ENCODE peak calls at places on chromosomes 6 and 20, in four cellular contexts. One of them, this sample, is unnamed.

GRCh38 chr20:61765871-61766654 is 299.6 kb downstream of the TAF4 start:
- DNase-seq in dorsolateral prefrontal cortex: no peak
- DNase-seq in bronchial epithelial cell: no peak
- DNase-seq in keratinocyte: no peak
- DNase-seq in this sample: no peak

GRCh38 chr6:26233608-26234420 is 131.2 kb upstream of the BTN3A2 start:
- DNase-seq in dorsolateral prefrontal cortex: no peak
- DNase-seq in bronchial epithelial cell: peak; percentile 52
- DNase-seq in keratinocyte: no peak
- DNase-seq in this sample: no peak

GRCh38 chr6:135008072-135008940 is 46.3 kb downstream of the HBS1L start:
- DNase-seq in dorsolateral prefrontal cortex: no peak
- DNase-seq in keratinocyte: no peak
- DNase-seq in bronchial epithelial cell: no peak
- DNase-seq in this sample: no peak

GRCh38 chr6:53417141-53417540 is 68.4 kb upstream of the ELOVL5 start:
- DNase-seq in keratinocyte: no peak
- DNase-seq in dorsolateral prefrontal cortex: no peak
- DNase-seq in bronchial epithelial cell: no peak
- DNase-seq in this sample: no peak

GRCh38 chr6:56713285-56713684 is 70.6 kb upstream of the DST start:
- DNase-seq in bronchial epithelial cell: peak; percentile 84
- DNase-seq in dorsolateral prefrontal cortex: no peak
- DNase-seq in keratinocyte: peak; percentile 49
- DNase-seq in this sample: no peak

GRCh38 chr20:39318911-39319310 is 356.8 kb downstream of the DHX35 start:
- DNase-seq in bronchial epithelial cell: no peak
- DNase-seq in dorsolateral prefrontal cortex: no peak
- DNase-seq in keratinocyte: no peak
- DNase-seq in this sample: no peak

GRCh38 chr20:57048027-57048869 is 218.2 kb downstream of the BMP7 start:
- DNase-seq in bronchial epithelial cell: no peak
- DNase-seq in keratinocyte: peak; percentile 36
- DNase-seq in dorsolateral prefrontal cortex: no peak
- DNase-seq in this sample: no peak

GRCh38 chr20:32985596-32985995 is 18.6 kb downstream of the SUN5 start:
- DNase-seq in keratinocyte: no peak
- DNase-seq in bronchial epithelial cell: no peak
- DNase-seq in dorsolateral prefrontal cortex: no peak
- DNase-seq in this sample: no peak

GRCh38 chr20:34996243-34996984 is 40.7 kb downstream of the MYH7B start:
- DNase-seq in bronchial epithelial cell: no peak
- DNase-seq in dorsolateral prefrontal cortex: no peak
- DNase-seq in keratinocyte: no peak
- DNase-seq in this sample: no peak

GRCh38 chr20:10225439-10226080 is 6.9 kb downstream of the SNAP25 start:
- DNase-seq in keratinocyte: no peak
- DNase-seq in bronchial epithelial cell: peak; percentile 17
- DNase-seq in dorsolateral prefrontal cortex: no peak
- DNase-seq in this sample: no peak

GRCh38 chr6:147173675-147174339 is 30.4 kb upstream of the STXBP5 start:
- DNase-seq in keratinocyte: no peak
- DNase-seq in bronchial epithelial cell: no peak
- DNase-seq in dorsolateral prefrontal cortex: no peak
- DNase-seq in this sample: no peak

GRCh38 chr20:44615169-44615791 is 32.9 kb downstream of the PKIG start:
- DNase-seq in keratinocyte: no peak
- DNase-seq in dorsolateral prefrontal cortex: no peak
- DNase-seq in bronchial epithelial cell: no peak
- DNase-seq in this sample: no peak

GRCh38 chr20:32089637-32090330 is 19.7 kb upstream of the TM9SF4 start:
- DNase-seq in keratinocyte: no peak
- DNase-seq in dorsolateral prefrontal cortex: no peak
- DNase-seq in bronchial epithelial cell: no peak
- DNase-seq in this sample: no peak

GRCh38 chr20:42276718-42277117 is 658.5 kb upstream of the CHD6 start:
- DNase-seq in bronchial epithelial cell: no peak
- DNase-seq in keratinocyte: no peak
- DNase-seq in dorsolateral prefrontal cortex: no peak
- DNase-seq in this sample: no peak

GRCh38 chr6:157527471-157527907 is 146.5 kb downstream of the ZDHHC14 start:
- DNase-seq in bronchial epithelial cell: no peak
- DNase-seq in dorsolateral prefrontal cortex: no peak
- DNase-seq in keratinocyte: no peak
- DNase-seq in this sample: no peak

GRCh38 chr6:155100087-155100486 is 105.0 kb downstream of the TIAM2 start:
- DNase-seq in keratinocyte: no peak
- DNase-seq in bronchial epithelial cell: no peak
- DNase-seq in dorsolateral prefrontal cortex: no peak
- DNase-seq in this sample: no peak

GRCh38 chr6:31541059-31541657 is 645 bp downstream of the DDX39B start:
- DNase-seq in bronchial epithelial cell: peak; percentile 58
- DNase-seq in keratinocyte: no peak
- DNase-seq in dorsolateral prefrontal cortex: no peak
- DNase-seq in this sample: no peak

GRCh38 chr6:128078276-128078675 is 177.4 kb upstream of the THEMIS start:
- DNase-seq in keratinocyte: no peak
- DNase-seq in dorsolateral prefrontal cortex: no peak
- DNase-seq in bronchial epithelial cell: no peak
- DNase-seq in this sample: no peak

GRCh38 chr6:37311666-37312473 is 41.9 kb upstream of the RNF8 start:
- DNase-seq in bronchial epithelial cell: no peak
- DNase-seq in keratinocyte: no peak
- DNase-seq in dorsolateral prefrontal cortex: no peak
- DNase-seq in this sample: no peak

GRCh38 chr6:143984670-143985069 is 23.4 kb downstream of the PLAGL1 start:
- DNase-seq in keratinocyte: no peak
- DNase-seq in bronchial epithelial cell: no peak
- DNase-seq in dorsolateral prefrontal cortex: no peak
- DNase-seq in this sample: no peak
- H3K27me3 ChIP-seq in keratinocyte: no peaks in the 10 kb centered on the region
- H3K27me3 ChIP-seq in bronchial epithelial cell: no peaks in the 10 kb centered on the region
- H3K27me3 ChIP-seq in dorsolateral prefrontal cortex: no peaks in the 10 kb centered on the region
- H3K27me3 ChIP-seq in this sample: peaks cover 3% of the 10 kb centered on the region

DNA sequence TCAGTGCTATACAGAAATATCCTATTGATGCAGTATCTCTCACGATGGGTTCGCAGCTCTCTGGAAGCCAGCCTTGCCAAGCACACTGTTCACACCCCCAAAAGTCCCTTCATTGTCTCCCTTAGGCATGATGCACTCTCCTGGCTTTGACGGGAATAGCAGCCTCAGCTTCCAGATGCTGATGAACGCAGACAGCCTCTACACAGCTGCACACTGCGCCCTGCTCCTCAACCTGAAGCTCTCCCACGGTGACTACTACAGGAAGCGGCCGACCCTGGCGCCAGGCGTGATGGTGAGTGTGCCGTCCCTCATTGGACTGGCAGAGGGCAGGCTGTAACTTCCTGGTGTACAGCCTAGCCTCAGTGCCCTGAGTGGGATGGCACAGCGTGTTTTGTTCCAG is 60.0 kb upstream of the PBOV1 start:
- DNase-seq in keratinocyte: peak; percentile 21
- DNase-seq in dorsolateral prefrontal cortex: peak; percentile 78
- DNase-seq in bronchial epithelial cell: peak; percentile 46
- DNase-seq in this sample: no peak
- TF ChIP-seq CTCF in keratinocyte: peak; percentile 65
- TF ChIP-seq CTCF in dorsolateral prefrontal cortex: peak; percentile 52
- TF ChIP-seq CTCF in bronchial epithelial cell: peak; percentile 52
- TF ChIP-seq CTCF in this sample: peak; percentile 31

GRCh38 chr6:149860834-149861602 is 3.1 kb downstream of the LRP11 start:
- DNase-seq in keratinocyte: no peak
- DNase-seq in dorsolateral prefrontal cortex: no peak
- DNase-seq in bronchial epithelial cell: no peak
- DNase-seq in this sample: no peak
- H3K27me3 ChIP-seq in keratinocyte: no peaks in the 10 kb centered on the region
- H3K27me3 ChIP-seq in dorsolateral prefrontal cortex: no peaks in the 10 kb centered on the region
- H3K27me3 ChIP-seq in bronchial epithelial cell: no peaks in the 10 kb centered on the region
- H3K27me3 ChIP-seq in this sample: no peaks in the 10 kb centered on the region

GRCh38 chr6:117399126-117399525 is 26.6 kb downstream of the ROS1 start:
- DNase-seq in bronchial epithelial cell: no peak
- DNase-seq in dorsolateral prefrontal cortex: no peak
- DNase-seq in keratinocyte: no peak
- DNase-seq in this sample: no peak

GRCh38 chr6:117396228-117396627 is 29.5 kb downstream of the ROS1 start:
- DNase-seq in dorsolateral prefrontal cortex: no peak
- DNase-seq in bronchial epithelial cell: no peak
- DNase-seq in keratinocyte: no peak
- DNase-seq in this sample: no peak

GRCh38 chr6:117401799-117402198 is 23.9 kb downstream of the ROS1 start:
- DNase-seq in keratinocyte: no peak
- DNase-seq in bronchial epithelial cell: no peak
- DNase-seq in dorsolateral prefrontal cortex: no peak
- DNase-seq in this sample: no peak

GRCh38 chr6:117397536-117398227 is 28.1 kb downstream of the ROS1 start:
- DNase-seq in dorsolateral prefrontal cortex: no peak
- DNase-seq in bronchial epithelial cell: no peak
- DNase-seq in keratinocyte: no peak
- DNase-seq in this sample: no peak

GRCh38 chr6:117399924-117400323 is 25.8 kb downstream of the ROS1 start:
- DNase-seq in keratinocyte: no peak
- DNase-seq in bronchial epithelial cell: peak; percentile 32
- DNase-seq in dorsolateral prefrontal cortex: no peak
- DNase-seq in this sample: no peak
- TF ChIP-seq CTCF in keratinocyte: peak; percentile 19
- TF ChIP-seq CTCF in bronchial epithelial cell: peak; percentile 26
- TF ChIP-seq CTCF in dorsolateral prefrontal cortex: peak; percentile 22
- TF ChIP-seq CTCF in this sample: peak; percentile 52

GRCh38 chr6:41359617-41360313 is 24.4 kb downstream of the NCR2 start:
- DNase-seq in dorsolateral prefrontal cortex: no peak
- DNase-seq in bronchial epithelial cell: no peak
- DNase-seq in keratinocyte: no peak
- DNase-seq in this sample: no peak

GRCh38 chr6:41356838-41357237 is 21.4 kb downstream of the NCR2 start:
- DNase-seq in bronchial epithelial cell: no peak
- DNase-seq in keratinocyte: no peak
- DNase-seq in dorsolateral prefrontal cortex: no peak
- DNase-seq in this sample: no peak

GRCh38 chr6:41355952-41356351 is 20.5 kb downstream of the NCR2 start:
- DNase-seq in dorsolateral prefrontal cortex: no peak
- DNase-seq in bronchial epithelial cell: no peak
- DNase-seq in keratinocyte: no peak
- DNase-seq in this sample: no peak

GRCh38 chr6:41358503-41358902 is 23.1 kb downstream of the NCR2 start:
- DNase-seq in keratinocyte: no peak
- DNase-seq in bronchial epithelial cell: no peak
- DNase-seq in dorsolateral prefrontal cortex: no peak
- DNase-seq in this sample: no peak

GRCh38 chr6:41360314-41360685 is 24.9 kb downstream of the NCR2 start:
- DNase-seq in keratinocyte: no peak
- DNase-seq in dorsolateral prefrontal cortex: no peak
- DNase-seq in bronchial epithelial cell: no peak
- DNase-seq in this sample: no peak
- H3K27me3 ChIP-seq in keratinocyte: peaks cover 10% of the 10 kb centered on the region
- H3K27me3 ChIP-seq in dorsolateral prefrontal cortex: peaks cover 30% of the 10 kb centered on the region
- H3K27me3 ChIP-seq in bronchial epithelial cell: peaks cover 7% of the 10 kb centered on the region
- H3K27me3 ChIP-seq in this sample: peaks cover 11% of the 10 kb centered on the region

DNA sequence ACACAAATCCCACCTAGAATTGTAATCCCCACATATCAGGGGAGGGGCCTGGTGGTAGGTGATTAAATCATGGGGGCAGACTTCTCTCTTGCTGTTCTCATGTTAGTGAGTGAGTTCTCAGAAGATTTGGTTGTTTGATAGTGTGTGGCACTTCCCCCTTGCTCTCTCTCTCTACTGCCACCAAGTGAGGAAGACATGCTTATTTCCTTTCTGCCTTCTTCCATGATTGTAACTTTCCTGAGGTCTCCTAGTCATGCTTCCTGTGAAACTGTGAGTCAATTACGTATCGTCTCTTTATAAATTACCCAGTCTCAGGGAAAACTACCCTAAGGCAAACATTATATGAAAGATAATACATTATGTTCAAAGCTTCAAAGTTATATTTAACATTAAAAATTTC is 1297.5 kb upstream of the CITED2 start:
- DNase-seq in keratinocyte: no peak
- DNase-seq in bronchial epithelial cell: peak; percentile 72
- DNase-seq in dorsolateral prefrontal cortex: no peak
- DNase-seq in this sample: no peak
- TF ChIP-seq CTCF in keratinocyte: peak; percentile 41
- TF ChIP-seq CTCF in bronchial epithelial cell: peak; percentile 8
- TF ChIP-seq CTCF in dorsolateral prefrontal cortex: no peak
- TF ChIP-seq CTCF in this sample: no peak

This sample was measured in AG04450.